ENCODE peak calls at places on chromosomes 11 and 22, in six cellular contexts. One of them, this sample, is unnamed.
A peak's percentile ranks its signal among the peaks of the same experiment; 100 is the strongest.

GRCh38 chr11:123429851-123430735 is at the start of gene GRAMD1B:
- DNase-seq in PC-3: peak; percentile 81
- DNase-seq in lower leg skin: peak; percentile 87
- DNase-seq in AG09319: peak; percentile 41
- DNase-seq in OCI-LY7: no peak
- DNase-seq in ovary: peak; percentile 70
- DNase-seq in this sample: peak; percentile 82

GRCh38 chr22:49976439-49977175 is 16.0 kb downstream of the PIM3 start:
- DNase-seq in lower leg skin: peak; percentile 48
- DNase-seq in AG09319: no peak
- DNase-seq in PC-3: no peak
- DNase-seq in OCI-LY7: peak; percentile 44
- DNase-seq in ovary: no peak
- DNase-seq in this sample: peak; percentile 80

GRCh38 chr11:45025716-45026492 is 75.2 kb upstream of the TP53I11 start:
- DNase-seq in ovary: no peak
- DNase-seq in PC-3: no peak
- DNase-seq in lower leg skin: peak; percentile 91
- DNase-seq in AG09319: no peak
- DNase-seq in OCI-LY7: peak; percentile 83
- DNase-seq in this sample: no peak

GRCh38 chr11:117945047-117945820 is 16.0 kb upstream of the TMPRSS13 start:
- DNase-seq in AG09319: no peak
- DNase-seq in OCI-LY7: no peak
- DNase-seq in lower leg skin: no peak
- DNase-seq in ovary: no peak
- DNase-seq in PC-3: no peak
- DNase-seq in this sample: no peak

GRCh38 chr11:73321342-73322110 is 13.4 kb downstream of the ARHGEF17 start:
- DNase-seq in ovary: peak; percentile 81
- DNase-seq in lower leg skin: no peak
- DNase-seq in OCI-LY7: peak; percentile 35
- DNase-seq in PC-3: no peak
- DNase-seq in AG09319: no peak
- DNase-seq in this sample: no peak

GRCh38 chr22:38924197-38924952 is 33.0 kb upstream of the APOBEC3A start:
- DNase-seq in lower leg skin: peak; percentile 90
- DNase-seq in OCI-LY7: no peak
- DNase-seq in AG09319: peak; percentile 88
- DNase-seq in PC-3: peak; percentile 93
- DNase-seq in ovary: peak; percentile 86
- DNase-seq in this sample: no peak

GRCh38 chr11:82719316-82719715 is 14.3 kb downstream of the FAM181B start:
- DNase-seq in PC-3: no peak
- DNase-seq in OCI-LY7: no peak
- DNase-seq in AG09319: no peak
- DNase-seq in lower leg skin: no peak
- DNase-seq in ovary: no peak
- DNase-seq in this sample: no peak

GRCh38 chr22:45212306-45212709 is 28.4 kb downstream of the KIAA0930 start:
- DNase-seq in OCI-LY7: no peak
- DNase-seq in ovary: peak; percentile 63
- DNase-seq in AG09319: peak; percentile 69
- DNase-seq in PC-3: no peak
- DNase-seq in lower leg skin: peak; percentile 95
- DNase-seq in this sample: no peak

GRCh38 chr11:103109818-103110388 is 677 bp downstream of the DYNC2H1 start:
- DNase-seq in ovary: no peak
- DNase-seq in PC-3: no peak
- DNase-seq in OCI-LY7: no peak
- DNase-seq in lower leg skin: no peak
- DNase-seq in AG09319: no peak
- DNase-seq in this sample: no peak

GRCh38 chr11:103108933-103109817 is at the start of gene DYNC2H1:
- DNase-seq in AG09319: peak; percentile 76
- DNase-seq in lower leg skin: peak; percentile 96
- DNase-seq in PC-3: peak; percentile 99
- DNase-seq in ovary: peak; percentile 88
- DNase-seq in OCI-LY7: peak; percentile 92
- DNase-seq in this sample: peak; percentile 89

GRCh38 chr11:103112364-103112763 is 3.1 kb downstream of the DYNC2H1 start:
- DNase-seq in AG09319: no peak
- DNase-seq in ovary: no peak
- DNase-seq in OCI-LY7: no peak
- DNase-seq in lower leg skin: no peak
- DNase-seq in PC-3: no peak
- DNase-seq in this sample: no peak

GRCh38 chr11:103111400-103111799 is 2.2 kb downstream of the DYNC2H1 start:
- DNase-seq in PC-3: no peak
- DNase-seq in OCI-LY7: no peak
- DNase-seq in AG09319: no peak
- DNase-seq in lower leg skin: no peak
- DNase-seq in ovary: no peak
- DNase-seq in this sample: no peak

DNA sequence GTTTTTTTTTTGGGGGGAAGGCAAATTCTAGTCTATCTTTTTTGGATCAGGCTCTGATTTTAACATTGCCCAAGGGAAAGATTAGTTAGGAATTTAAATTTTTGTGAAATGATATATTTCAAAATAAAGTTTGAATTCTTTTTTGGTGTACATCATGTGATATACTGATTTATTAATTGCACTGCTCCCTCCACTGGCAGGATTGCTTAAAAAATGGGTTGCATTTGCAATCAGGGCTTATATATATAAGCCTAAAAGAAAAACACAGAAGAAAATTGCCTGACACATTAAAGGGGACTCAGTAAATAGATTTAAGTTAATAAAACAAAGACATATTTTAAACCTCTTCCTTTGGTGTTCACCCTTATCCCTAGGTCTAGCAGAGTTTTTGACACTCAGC is 1.2 kb downstream of the DYNC2H1 start:
- DNase-seq in ovary: no peak
- DNase-seq in AG09319: no peak
- DNase-seq in lower leg skin: no peak
- DNase-seq in OCI-LY7: no peak
- DNase-seq in PC-3: peak; percentile 60
- DNase-seq in this sample: no peak
- TF ChIP-seq CTCF in ovary: no peak
- TF ChIP-seq CTCF in AG09319: peak; percentile 41
- TF ChIP-seq CTCF in lower leg skin: no peak
- TF ChIP-seq CTCF in OCI-LY7: peak; percentile 40
- TF ChIP-seq CTCF in PC-3: peak; percentile 67
- TF ChIP-seq CTCF in this sample: no peak

DNA sequence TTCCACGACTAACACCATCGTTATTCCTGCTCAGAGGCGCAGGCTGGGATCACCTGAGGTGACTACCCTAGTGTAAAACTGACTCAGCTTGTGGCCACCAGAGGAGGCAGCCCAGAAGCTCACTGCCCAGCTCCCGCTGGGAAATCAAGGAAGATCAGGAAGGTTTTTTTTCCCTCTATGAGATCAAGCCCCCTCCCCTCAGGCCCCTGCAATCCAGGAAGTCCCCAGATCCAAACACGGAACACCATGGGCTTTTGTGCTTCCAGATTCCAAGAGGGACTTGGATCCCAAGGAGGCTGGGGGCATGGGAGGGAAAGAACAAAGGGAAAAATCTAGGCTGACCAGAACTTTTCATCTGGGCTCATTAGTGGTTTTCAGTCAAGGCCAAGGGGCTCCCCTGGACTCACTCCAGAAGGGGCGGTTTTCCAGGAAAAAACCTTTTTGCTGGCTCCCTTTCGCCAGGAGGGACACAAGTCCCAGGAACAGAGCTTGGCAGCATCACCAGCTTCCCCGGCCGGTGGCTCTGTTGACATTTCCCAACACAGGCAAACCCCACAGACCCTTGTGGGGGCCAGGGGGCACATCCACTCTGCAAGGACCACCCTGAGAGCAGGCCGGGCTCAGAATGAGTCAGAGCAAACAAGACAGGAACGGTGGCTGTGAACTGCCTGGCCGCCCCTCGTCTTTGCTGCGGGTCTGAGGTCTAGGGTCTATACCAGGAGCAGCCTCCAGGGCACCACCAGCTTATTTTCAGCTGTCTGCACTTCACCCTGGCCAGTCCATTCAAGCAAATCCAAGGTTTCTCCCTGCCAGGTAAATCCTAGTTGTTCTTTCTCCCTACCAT is 36.8 kb downstream of the MYH9 start:
- DNase-seq in ovary: peak; percentile 81
- DNase-seq in AG09319: no peak
- DNase-seq in PC-3: peak; percentile 48
- DNase-seq in lower leg skin: no peak
- DNase-seq in OCI-LY7: no peak
- DNase-seq in this sample: no peak
- TF ChIP-seq CTCF in ovary: no peak
- TF ChIP-seq CTCF in AG09319: peak; percentile 10
- TF ChIP-seq CTCF in PC-3: peak; percentile 18
- TF ChIP-seq CTCF in lower leg skin: no peak
- TF ChIP-seq CTCF in OCI-LY7: no peak
- TF ChIP-seq CTCF in this sample: no peak

GRCh38 chr11:36793542-36793926 is 195.5 kb upstream of the RAG2 start:
- DNase-seq in OCI-LY7: no peak
- DNase-seq in ovary: no peak
- DNase-seq in lower leg skin: no peak
- DNase-seq in PC-3: peak; percentile 17
- DNase-seq in AG09319: no peak
- DNase-seq in this sample: no peak
- TF ChIP-seq CTCF in OCI-LY7: peak; percentile 24
- TF ChIP-seq CTCF in ovary: no peak
- TF ChIP-seq CTCF in lower leg skin: no peak
- TF ChIP-seq CTCF in PC-3: peak; percentile 40
- TF ChIP-seq CTCF in AG09319: peak; percentile 10
- TF ChIP-seq CTCF in this sample: no peak

GRCh38 chr22:25779890-25780289 is 37.9 kb downstream of the MYO18B start:
- DNase-seq in ovary: no peak
- DNase-seq in OCI-LY7: no peak
- DNase-seq in AG09319: no peak
- DNase-seq in PC-3: no peak
- DNase-seq in lower leg skin: no peak
- DNase-seq in this sample: no peak

GRCh38 chr22:25775501-25775900 is 33.5 kb downstream of the MYO18B start:
- DNase-seq in ovary: no peak
- DNase-seq in OCI-LY7: no peak
- DNase-seq in PC-3: no peak
- DNase-seq in lower leg skin: no peak
- DNase-seq in AG09319: no peak
- DNase-seq in this sample: no peak

GRCh38 chr22:25779426-25779825 is 37.4 kb downstream of the MYO18B start:
- DNase-seq in OCI-LY7: no peak
- DNase-seq in AG09319: no peak
- DNase-seq in PC-3: no peak
- DNase-seq in ovary: no peak
- DNase-seq in lower leg skin: no peak
- DNase-seq in this sample: no peak

GRCh38 chr22:25777411-25777810 is 35.4 kb downstream of the MYO18B start:
- DNase-seq in lower leg skin: no peak
- DNase-seq in AG09319: no peak
- DNase-seq in PC-3: no peak
- DNase-seq in OCI-LY7: no peak
- DNase-seq in ovary: no peak
- DNase-seq in this sample: no peak

GRCh38 chr22:25777870-25778269 is 35.9 kb downstream of the MYO18B start:
- DNase-seq in OCI-LY7: peak; percentile 48
- DNase-seq in PC-3: peak; percentile 54
- DNase-seq in AG09319: no peak
- DNase-seq in ovary: no peak
- DNase-seq in lower leg skin: no peak
- DNase-seq in this sample: peak; percentile 54
- TF ChIP-seq CTCF in OCI-LY7: peak; percentile 66
- TF ChIP-seq CTCF in PC-3: peak; percentile 41
- TF ChIP-seq CTCF in AG09319: peak; percentile 38
- TF ChIP-seq CTCF in ovary: no peak
- TF ChIP-seq CTCF in lower leg skin: no peak
- TF ChIP-seq CTCF in this sample: peak; percentile 32

DNA sequence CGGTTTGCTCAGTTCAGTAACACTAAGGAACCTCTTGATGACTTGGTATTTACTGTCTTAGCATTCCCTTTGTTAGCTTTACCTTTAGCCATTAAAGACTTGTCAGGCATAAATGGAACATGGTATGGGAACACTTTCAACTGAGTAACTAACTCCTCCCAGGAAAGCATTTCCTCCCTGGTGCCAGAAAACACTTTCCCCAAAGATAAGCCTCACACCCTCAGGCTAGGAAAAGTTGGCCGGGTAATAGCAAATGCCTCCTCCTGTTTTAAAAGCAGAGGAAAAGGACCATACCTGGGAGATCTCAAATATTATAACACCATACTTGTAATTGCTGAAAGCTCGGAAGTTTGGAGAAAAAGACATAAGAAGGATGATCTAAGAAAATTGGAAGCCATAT is 12.0 kb downstream of the KCNJ11 start:
- DNase-seq in ovary: no peak
- DNase-seq in lower leg skin: no peak
- DNase-seq in PC-3: no peak
- DNase-seq in AG09319: no peak
- DNase-seq in OCI-LY7: no peak
- DNase-seq in this sample: no peak
- TF ChIP-seq CTCF in ovary: no peak
- TF ChIP-seq CTCF in lower leg skin: no peak
- TF ChIP-seq CTCF in PC-3: no peak
- TF ChIP-seq CTCF in AG09319: no peak
- TF ChIP-seq CTCF in OCI-LY7: no peak
- TF ChIP-seq CTCF in this sample: no peak